ENCODE peak calls at places on chromosomes 1 and 21, in eight cellular contexts. E, R, B, D, O, N, Z and G are unnamed samples. For H3K27me3, the result is how much of the 10 kb centered on the place peaks cover.

GRCh38 chr1:77557053-77557452 is 125.4 kb downstream of the ZZZ3 start:
- DNase-seq in Z (no peak), N (no peak), D (no peak), B (no peak), E (no peak), O (no peak), R (no peak), G (no peak)

GRCh38 chr1:2342384-2343022 is 48.9 kb downstream of the MORN1 start:
- DNase-seq in B (no peak), N (no peak), O (no peak), Z (no peak), E (no peak), D (no peak), R (no peak), G (no peak)

GRCh38 chr1:223700942-223701637 is 11.2 kb upstream of the CAPN2 start:
- DNase-seq in Z (peak), B (no peak), R (peak), E (no peak), D (no peak), O (peak), N (no peak), G (no peak)

GRCh38 chr1:225447001-225447615 is 19.3 kb upstream of the LBR start:
- DNase-seq in O (no peak), R (no peak), B (no peak), Z (no peak), E (no peak), D (no peak), N (no peak), G (no peak)

GRCh38 chr1:225427249-225428065 is at the start of gene LBR:
- DNase-seq in R (peak), N (peak), D (peak), B (no peak), O (peak), E (no peak), Z (peak), G (no peak)

GRCh38 chr1:98110674-98111073 is 189.8 kb upstream of the DPYD start:
- DNase-seq in Z (no peak), N (no peak), D (no peak), E (no peak), R (no peak), B (no peak), O (no peak), G (no peak)

GRCh38 chr1:87155648-87156047 is 173.0 kb upstream of the LMO4 start:
- DNase-seq in N (no peak), O (no peak), R (no peak), E (no peak), B (no peak), D (no peak), Z (no peak), G (no peak)

GRCh38 chr1:246782120-246782900 is 58.1 kb downstream of the SCCPDH start:
- DNase-seq in E (no peak), Z (no peak), R (no peak), D (peak), O (no peak), B (no peak), N (no peak), G (no peak)

GRCh38 chr1:207867136-207868081 is 43.5 kb downstream of the CD34 start:
- DNase-seq in B (peak), R (no peak), O (peak), N (peak), Z (peak), E (peak), D (no peak), G (no peak)

GRCh38 chr21:35051287-35051818 is 2.3 kb upstream of the RUNX1 start:
- DNase-seq in O (peak), Z (peak), N (peak), R (peak), E (peak), D (peak), B (peak), G (peak)
- TF ChIP-seq CTCF in O (peak), Z (no peak), N (peak), R (no peak), E (peak), D (peak), B (peak), G (peak)

DNA sequence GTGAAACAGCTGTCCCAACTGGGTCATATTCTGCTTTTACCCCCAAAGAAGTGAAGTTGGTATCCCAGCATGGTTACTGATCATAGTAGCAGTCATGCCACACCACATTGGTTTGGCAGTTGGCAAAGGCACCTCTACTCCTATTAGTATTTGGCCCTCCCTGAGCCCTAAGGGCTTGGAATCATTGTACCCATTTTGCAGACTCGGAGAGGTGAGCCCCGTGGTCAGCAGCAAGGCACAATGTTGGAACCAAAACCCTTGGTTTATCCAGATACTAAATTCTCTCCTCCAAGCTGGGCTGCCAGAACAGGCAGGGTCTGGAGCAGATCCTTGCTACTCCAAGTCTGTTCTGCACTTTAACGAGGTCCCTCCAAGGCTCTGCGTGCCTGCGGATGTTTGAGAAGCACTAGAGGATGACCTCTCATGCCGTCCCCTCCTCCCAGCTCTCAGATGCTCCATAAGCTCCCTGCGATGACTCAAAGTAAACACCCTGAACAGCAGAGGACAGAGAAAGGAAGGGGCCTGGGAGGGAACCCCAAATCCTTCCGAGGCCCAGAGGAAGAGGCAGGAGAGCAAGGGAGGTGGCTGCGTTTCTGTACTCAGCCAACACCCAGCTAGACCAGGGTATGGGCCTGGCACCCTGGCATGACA is 89.3 kb downstream of the PAX7 start:
- DNase-seq in Z (peak), O (no peak), R (no peak), B (no peak), E (no peak), N (no peak), D (no peak), G (no peak)
- H3K27me3 ChIP-seq in Z (under half), O (half or more), R (under half), B (under half), E (under half), N (half or more), D (under half), G (under half)

GRCh38 chr1:206121269-206121668 is 4.1 kb upstream of the AVPR1B start:
- DNase-seq in R (no peak), D (no peak), E (no peak), B (no peak), Z (no peak), O (no peak), N (no peak), G (no peak)
- H3K4me3 ChIP-seq in R (no peak), D (no peak), E (no peak), B (no peak), Z (no peak), O (no peak), N (no peak), G (no peak)

GRCh38 chr1:25820247-25821111 is 725 bp downstream of the MTFR1L start:
- DNase-seq in O (peak), E (no peak), N (peak), D (peak), Z (peak), B (peak), R (no peak), G (peak)

GRCh38 chr1:25818569-25818968 is 1.2 kb upstream of the MTFR1L start:
- DNase-seq in Z (no peak), N (no peak), E (no peak), O (no peak), B (no peak), D (no peak), R (no peak), G (no peak)

GRCh38 chr1:25821112-25821476 is 1.3 kb downstream of the MTFR1L start:
- DNase-seq in E (no peak), R (no peak), O (no peak), D (peak), Z (no peak), N (no peak), B (no peak), G (no peak)

GRCh38 chr1:25817840-25818501 is 1.8 kb upstream of the MTFR1L start:
- DNase-seq in B (no peak), D (no peak), E (no peak), Z (peak), O (peak), R (no peak), N (no peak), G (no peak)

GRCh38 chr1:25819496-25820246 is at the start of gene MTFR1L:
- DNase-seq in R (peak), E (peak), B (peak), D (peak), Z (peak), O (peak), N (peak), G (peak)
- TF ChIP-seq CTCF in R (no peak), E (no peak), B (no peak), D (no peak), Z (no peak), O (no peak), N (no peak), G (no peak)

GRCh38 chr21:34345091-34345871 is 18.5 kb upstream of the KCNE2 start:
- DNase-seq in O (no peak), D (no peak), Z (no peak), R (no peak), N (peak), B (no peak), E (no peak), G (no peak)
- H3K27me3 ChIP-seq in O (under half), D (under half), Z (under half), R (under half), N (under half), B (under half), E (under half), G (under half)

DNA sequence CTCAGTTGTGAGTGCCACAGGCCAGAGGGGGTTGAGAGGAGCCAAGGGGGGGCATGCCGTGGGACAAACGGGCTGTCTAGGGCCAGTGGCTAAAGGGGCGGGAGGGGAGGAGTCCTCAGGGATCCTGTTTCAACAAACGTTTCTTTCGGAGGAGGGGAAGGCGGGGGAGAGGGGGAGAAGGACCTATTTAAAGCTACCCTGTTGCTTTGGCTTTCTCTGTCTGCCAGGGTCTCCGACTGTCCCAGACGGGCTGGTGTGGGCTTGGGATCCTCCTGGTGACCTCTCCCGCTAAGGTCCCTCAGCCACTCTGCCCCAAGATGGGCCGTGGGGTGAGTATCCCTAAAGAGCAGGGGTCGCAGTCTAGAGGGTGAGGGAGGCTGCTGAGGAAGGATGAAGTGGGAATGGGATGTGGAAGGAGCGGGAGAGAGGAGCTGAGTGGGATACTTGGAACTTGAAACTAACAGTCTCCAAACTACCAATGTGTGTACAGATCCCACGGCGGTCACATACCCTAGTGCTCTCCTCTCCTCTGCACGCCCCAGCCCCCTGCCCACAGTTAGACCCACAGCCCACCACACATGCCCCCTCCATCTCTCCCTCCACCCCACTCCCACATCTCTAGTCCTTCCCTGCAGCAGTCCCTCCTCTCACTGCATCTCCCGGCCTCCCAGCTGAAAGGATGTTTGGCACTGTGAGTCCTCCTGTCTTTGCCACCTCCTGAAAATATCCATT is at the start of gene ATP1A2:
- DNase-seq in O (no peak), E (no peak), R (no peak), N (peak), D (no peak), Z (no peak), B (no peak), G (no peak)
- H3K4me3 ChIP-seq in O (no peak), E (peak), R (no peak), N (peak), D (no peak), Z (no peak), B (no peak), G (no peak)

GRCh38 chr1:42680921-42681683 is 1.1 kb upstream of the YBX1 start:
- DNase-seq in Z (no peak), R (no peak), D (peak), O (no peak), N (no peak), E (no peak), B (peak), G (no peak)
- TF ChIP-seq CTCF in Z (no peak), R (no peak), D (no peak), O (no peak), N (no peak), E (no peak), B (no peak), G (peak)

DNA sequence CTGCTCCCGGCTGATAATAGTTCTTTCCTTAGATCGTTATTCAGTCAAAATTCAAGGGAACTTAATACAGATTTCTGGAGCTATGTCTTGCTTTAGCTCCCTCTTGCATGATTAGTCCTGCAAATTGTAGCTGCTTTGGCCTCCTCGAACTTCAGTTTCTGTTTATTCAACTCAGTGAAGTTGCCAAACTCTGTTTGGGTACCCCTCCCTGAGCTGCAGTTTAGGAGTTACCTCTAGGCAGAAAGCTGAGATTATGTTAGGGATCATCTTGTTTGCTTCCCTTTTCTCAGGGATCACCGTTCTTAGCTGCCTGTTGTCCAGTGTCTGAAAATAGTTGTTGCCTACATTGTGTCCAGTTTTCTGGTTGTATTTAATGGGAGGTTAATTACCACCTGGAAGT is 43.5 kb downstream of the SNX27 start:
- DNase-seq in Z (peak), D (peak), N (no peak), B (no peak), O (no peak), R (no peak), E (no peak), G (no peak)
- H3K27me3 ChIP-seq in Z (under half), D (under half), N (under half), B (under half), O (under half), R (under half), E (under half), G (under half)